ENCODE peak calls at places on chromosomes 16 and 17, in four cellular contexts. F is testis, Z is neural progenitor cell, Q is BJ. Y is an unnamed sample.
A peak's percentile ranks its signal among the peaks of the same experiment; 100 is the strongest.

GRCh38 chr17:43854498-43854897 is 7.5 kb downstream of the CD300LG start:
- DNase-seq in F (no peak), Z (no peak), Q (no peak), Y (no peak)

GRCh38 chr16:21260870-21261791 is 17.0 kb downstream of the CRYM start:
- DNase-seq in F (peak; percentile 37), Z (no peak), Q (peak; percentile 22), Y (no peak)

GRCh38 chr16:57377080-57377841 is 5.0 kb downstream of the CX3CL1 start:
- DNase-seq in F (no peak), Z (no peak), Q (no peak), Y (no peak)

GRCh38 chr17:77286641-77287431 is 146.1 kb downstream of the SEC14L1 start:
- DNase-seq in F (no peak), Z (no peak), Q (no peak), Y (peak; percentile 63)

GRCh38 chr16:3058173-3059030 is 7.0 kb upstream of the IL32 start:
- DNase-seq in F (peak; percentile 67), Z (peak; percentile 80), Q (no peak), Y (no peak)

GRCh38 chr16:1094601-1095449 is 1.2 kb downstream of the C1QTNF8 start:
- DNase-seq in F (no peak), Z (no peak), Q (no peak), Y (no peak)

GRCh38 chr16:82636485-82636884 is 9.7 kb downstream of the CDH13 start:
- DNase-seq in F (no peak), Z (no peak), Q (no peak), Y (no peak)

GRCh38 chr16:70399951-70400350 is 38.9 kb downstream of the ST3GAL2 start:
- DNase-seq in F (no peak), Z (no peak), Q (no peak), Y (no peak)

GRCh38 chr17:65530158-65530984 is 31.1 kb downstream of the AXIN2 start:
- DNase-seq in F (no peak), Z (no peak), Q (no peak), Y (no peak)

GRCh38 chr17:46202482-46202881 is 9.3 kb upstream of the KANSL1 start:
- DNase-seq in F (no peak), Z (no peak), Q (no peak), Y (no peak)

GRCh38 chr16:19607610-19608280 is 52.2 kb downstream of the VPS35L start:
- DNase-seq in F (no peak), Z (no peak), Q (peak; percentile 80), Y (no peak)

GRCh38 chr17:74738051-74738996 is 1.3 kb downstream of the RAB37 start:
- DNase-seq in F (no peak), Z (no peak), Q (no peak), Y (no peak)

GRCh38 chr16:50252874-50253510 is 13.4 kb upstream of the ADCY7 start:
- DNase-seq in F (no peak), Z (no peak), Q (no peak), Y (no peak)

DNA sequence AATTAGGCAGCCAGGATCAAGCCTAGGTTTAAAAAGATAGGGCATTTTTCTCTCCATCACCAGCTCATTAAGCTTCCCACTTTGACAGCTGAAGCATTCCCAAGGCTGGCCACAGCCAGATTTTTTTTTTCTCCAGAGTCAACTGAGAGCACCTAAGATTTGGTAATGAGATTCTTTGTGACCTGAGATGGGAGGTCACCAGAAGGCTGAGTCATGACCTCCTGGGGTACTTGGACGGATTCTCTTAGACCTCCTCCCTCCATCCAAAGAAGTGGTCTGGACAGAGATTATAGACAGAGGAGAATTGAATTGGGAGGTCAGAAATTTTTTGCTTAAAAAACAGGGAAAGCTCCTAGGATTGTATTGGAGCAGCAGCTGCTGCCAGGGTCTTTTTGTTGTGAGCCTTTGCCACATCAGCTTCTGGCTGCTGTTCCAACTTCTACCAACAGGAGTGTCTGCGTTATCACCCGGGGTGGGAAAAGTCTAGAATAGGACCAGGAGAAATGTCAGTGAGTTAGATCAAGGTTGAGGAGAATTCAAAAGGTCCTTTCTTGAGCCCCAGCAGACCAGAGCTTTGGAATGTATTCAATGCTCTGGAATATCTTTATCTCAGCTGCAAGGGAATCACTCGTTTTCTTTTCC is 221.2 kb upstream of the N4BP1 start:
- DNase-seq in F (peak; percentile 22), Z (peak; percentile 54), Q (no peak), Y (no peak)
- TF ChIP-seq CTCF in F (no peak), Z (peak; percentile 59), Q (peak; percentile 13), Y (no peak)

GRCh38 chr16:53052519-53053501 is at the start of gene CHD9NB:
- DNase-seq in F (no peak), Z (no peak), Q (peak; percentile 68), Y (peak; percentile 49)
- H3K4me3 ChIP-seq in F (no peak within 1 kb of the TSS), Z (no peak within 1 kb of the TSS), Q (peak within 1 kb of the TSS; percentile 29), Y (no peak within 1 kb of the TSS)

GRCh38 chr16:89922884-89923639 is at the start of gene TUBB3:
- DNase-seq in F (peak; percentile 77), Z (peak; percentile 95), Q (no peak), Y (peak; percentile 46)
- TF ChIP-seq CTCF in F (no peak), Z (peak; percentile 27), Q (no peak), Y (no peak)

DNA sequence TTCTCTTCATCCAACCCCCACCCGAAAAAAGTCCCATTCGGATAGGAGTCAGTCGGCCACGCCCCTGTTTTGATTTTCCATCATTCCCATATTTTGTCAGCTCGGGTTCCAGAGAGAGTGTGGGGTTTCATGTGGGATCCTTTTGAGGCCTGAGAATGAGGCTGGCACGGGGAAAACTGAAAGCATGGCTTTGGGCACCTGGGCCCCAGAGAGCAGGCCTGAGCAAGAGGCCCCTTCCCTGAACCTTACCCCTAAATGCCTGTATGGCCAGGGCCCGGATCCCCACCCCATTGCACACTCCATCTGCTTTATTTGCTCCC is 4.6 kb upstream of the HOXB4 start:
- DNase-seq in F (no peak), Z (no peak), Q (no peak), Y (no peak)
- H3K4me3 ChIP-seq in F (peak overlapping the region; percentile 41), Z (no peak overlapping the region), Q (no peak overlapping the region), Y (no peak overlapping the region)

DNA sequence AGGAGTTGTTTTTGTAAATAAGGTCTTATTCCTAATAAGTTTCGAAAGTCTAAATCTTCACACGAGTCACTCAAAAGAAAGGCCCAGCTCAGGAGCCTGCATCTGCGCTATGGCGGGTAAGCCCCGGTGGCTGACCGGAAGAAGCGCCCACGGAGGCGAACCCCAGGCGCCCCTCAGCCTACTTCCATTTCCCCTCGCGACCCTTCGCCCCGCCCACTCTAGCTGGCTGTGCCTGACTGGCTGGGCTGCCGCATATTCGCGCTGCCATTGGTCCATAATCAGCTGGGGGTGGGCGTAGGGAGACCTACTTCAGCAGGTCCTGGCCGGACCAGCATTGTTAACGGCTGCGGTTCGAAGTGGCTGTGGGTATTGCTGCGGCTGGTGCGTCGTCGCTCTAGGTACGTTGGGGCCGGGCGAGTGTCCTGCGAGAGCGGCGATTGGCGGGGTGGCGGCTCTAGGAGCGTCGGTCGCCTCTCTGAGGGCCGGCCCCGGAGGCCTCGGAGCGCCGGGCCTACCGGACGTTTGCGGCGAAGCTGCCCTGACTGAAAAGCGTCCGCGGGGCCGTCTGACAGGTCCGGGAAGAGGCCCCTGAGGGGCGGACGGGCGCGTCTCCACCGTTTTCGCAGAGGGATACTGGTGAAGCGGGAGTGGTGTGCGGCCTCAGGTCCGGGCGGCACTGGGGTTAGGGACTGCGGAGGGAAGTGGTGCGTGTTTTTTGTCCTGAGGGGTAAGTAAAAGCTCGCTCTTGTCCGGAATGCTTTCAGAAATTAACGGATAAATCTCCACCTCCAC is at the start of gene ATF7IP2:
- DNase-seq in F (peak; percentile 96), Z (peak; percentile 94), Q (peak; percentile 67), Y (peak; percentile 91)
- TF ChIP-seq CTCF in F (no peak), Z (no peak), Q (no peak), Y (no peak)